ENCODE peak calls at places on chromosomes 5 and 9, in four cellular contexts. P is tibial artery, J is SK-N-SH, F is cardiac fibroblast. I is an unnamed sample.

GRCh38 chr9:21970800-21971620 is 23.2 kb downstream of the CDKN2A start:
- DNase-seq in P (no peak), F (no peak), J (no peak), I (peak; percentile 53)

GRCh38 chr9:35681341-35682002 is 7.7 kb downstream of the CA9 start:
- DNase-seq in F (peak; percentile 35), J (no peak), P (peak; percentile 78), I (no peak)

GRCh38 chr5:15797116-15797515 is 297.1 kb downstream of the FBXL7 start:
- DNase-seq in J (no peak), P (no peak), F (no peak), I (no peak)

GRCh38 chr9:8872802-8873201 is 1073.2 kb upstream of the DMAC1 start:
- DNase-seq in F (no peak), P (no peak), J (no peak), I (no peak)

GRCh38 chr9:136259517-136259813 is 13.9 kb upstream of the QSOX2 start:
- DNase-seq in F (no peak), J (no peak), P (no peak), I (no peak)

GRCh38 chr5:74122175-74122574 is 496.2 kb downstream of the ARHGEF28 start:
- DNase-seq in F (no peak), P (no peak), J (no peak), I (no peak)

GRCh38 chr9:96317335-96317980 is 15.5 kb upstream of the HSD17B3 start:
- DNase-seq in P (peak; percentile 69), J (peak; percentile 73), F (peak; percentile 84), I (no peak)

GRCh38 chr9:73155389-73155788 is 3.7 kb downstream of the ANXA1 start:
- DNase-seq in P (no peak), J (no peak), F (no peak), I (no peak)

GRCh38 chr5:138448481-138449398 is 9.9 kb downstream of the REEP2 start:
- DNase-seq in F (peak; percentile 52), J (peak; percentile 62), P (peak; percentile 39), I (no peak)

GRCh38 chr9:75552941-75553340 is 337.5 kb upstream of the PCSK5 start:
- DNase-seq in P (no peak), J (no peak), F (no peak), I (no peak)

GRCh38 chr5:179967489-179967888 is 59.8 kb upstream of the TBC1D9B start:
- DNase-seq in P (no peak), J (no peak), F (no peak), I (no peak)

GRCh38 chr5:98635631-98636030 is 137.8 kb upstream of the RGMB start:
- DNase-seq in J (no peak), P (no peak), F (no peak), I (no peak)

DNA sequence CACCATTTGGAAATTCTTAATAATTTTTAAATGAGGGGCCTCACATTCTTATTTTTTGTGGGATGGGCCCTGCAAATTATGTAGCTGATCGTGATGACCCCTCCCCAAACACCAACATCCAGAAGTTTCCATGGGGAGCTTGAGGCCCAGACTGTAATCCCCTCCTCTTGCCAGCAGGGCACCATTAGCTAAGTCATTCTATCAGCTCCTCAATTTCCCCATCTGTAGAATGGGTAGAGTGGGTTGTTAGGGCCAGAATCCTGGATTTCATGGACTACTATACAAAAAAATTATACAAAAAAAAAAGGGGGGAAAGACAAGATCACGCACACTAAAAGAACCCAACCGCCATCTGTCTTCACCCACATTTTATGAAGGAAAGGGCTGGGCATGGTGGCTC is 38.4 kb downstream of the SHB start:
- DNase-seq in J (no peak), P (no peak), F (no peak), I (no peak)
- TF ChIP-seq CTCF in J (peak; percentile 28), P (no peak), F (peak; percentile 22), I (no peak)

GRCh38 chr5:7589800-7590199 is 193.9 kb downstream of the ADCY2 start:
- DNase-seq in F (no peak), J (no peak), P (no peak), I (no peak)

GRCh38 chr5:7597058-7597457 is 201.1 kb downstream of the ADCY2 start:
- DNase-seq in F (no peak), P (no peak), J (no peak), I (no peak)

DNA sequence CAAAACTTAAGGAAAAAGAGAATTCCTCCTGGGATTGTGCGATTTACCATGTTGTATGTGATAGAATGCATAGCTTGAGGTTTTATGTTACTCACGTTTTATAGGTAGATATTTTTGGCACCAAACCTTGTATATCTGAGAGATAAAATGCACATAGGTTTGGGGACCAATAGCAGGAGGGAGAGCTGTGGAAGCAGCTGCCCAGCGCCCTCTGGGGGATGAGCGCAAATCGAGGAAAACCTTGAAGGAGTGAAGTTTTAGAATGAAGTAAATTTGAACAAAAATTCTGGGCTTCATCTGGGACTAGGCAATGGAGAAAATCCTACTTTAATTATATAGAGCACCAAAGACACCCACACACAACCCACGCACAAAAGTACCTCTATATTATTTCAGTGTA is 197.0 kb downstream of the ADCY2 start:
- DNase-seq in P (no peak), J (peak; percentile 6), F (no peak), I (no peak)
- TF ChIP-seq CTCF in P (no peak), J (peak; percentile 58), F (no peak), I (no peak)

DNA sequence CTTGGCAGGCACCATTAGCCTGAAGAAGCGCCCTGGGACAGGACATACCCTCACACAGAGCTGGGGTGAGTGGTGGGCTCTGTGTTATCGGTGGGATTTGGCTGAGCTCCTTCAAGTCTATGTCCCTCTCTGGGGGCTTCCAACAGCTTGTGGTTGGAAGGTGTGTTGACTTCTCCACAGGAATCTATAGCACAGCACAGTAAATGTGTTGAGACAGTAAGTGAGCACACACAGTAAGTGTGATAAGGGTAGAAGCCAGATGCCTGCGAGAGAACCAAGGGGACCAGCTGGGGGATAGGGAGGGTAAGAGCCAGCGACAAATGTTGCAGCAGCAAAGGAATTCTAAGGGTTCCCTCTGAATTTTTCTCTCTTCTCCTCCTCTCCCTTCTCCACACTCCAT is 448.0 kb downstream of the KDM4C start:
- DNase-seq in J (no peak), F (no peak), P (no peak), I (no peak)
- TF ChIP-seq CTCF in J (no peak), F (no peak), P (no peak), I (no peak)

DNA sequence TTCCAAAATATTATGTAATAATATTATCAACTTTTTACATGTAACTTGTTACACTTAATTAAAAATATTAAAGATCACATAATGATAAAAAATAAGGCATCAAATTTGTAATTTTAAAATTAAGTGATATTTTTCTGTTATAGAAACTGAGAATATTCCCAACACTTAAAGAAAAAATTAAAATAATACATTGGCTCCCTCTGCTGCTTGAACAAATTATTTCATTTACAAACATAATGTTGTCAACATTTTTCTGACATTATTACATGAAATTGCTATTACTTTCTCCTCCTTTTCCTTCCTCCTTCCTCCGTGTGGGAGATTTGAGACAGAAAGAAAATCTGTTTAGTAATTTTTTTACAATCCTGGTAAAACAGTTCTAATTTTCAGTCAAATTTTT is 42.3 kb downstream of the RNF180 start:
- DNase-seq in P (no peak), J (no peak), F (peak; percentile 45), I (no peak)
- TF ChIP-seq CTCF in P (peak; percentile 49), J (peak; percentile 60), F (no peak), I (no peak)

GRCh38 chr5:126776499-126777256 is at the start of gene LMNB1:
- DNase-seq in J (peak; percentile 95), P (peak; percentile 95), F (peak; percentile 97), I (peak; percentile 78)
- TF ChIP-seq CTCF in J (no peak), P (no peak), F (no peak), I (peak; percentile 35)

DNA sequence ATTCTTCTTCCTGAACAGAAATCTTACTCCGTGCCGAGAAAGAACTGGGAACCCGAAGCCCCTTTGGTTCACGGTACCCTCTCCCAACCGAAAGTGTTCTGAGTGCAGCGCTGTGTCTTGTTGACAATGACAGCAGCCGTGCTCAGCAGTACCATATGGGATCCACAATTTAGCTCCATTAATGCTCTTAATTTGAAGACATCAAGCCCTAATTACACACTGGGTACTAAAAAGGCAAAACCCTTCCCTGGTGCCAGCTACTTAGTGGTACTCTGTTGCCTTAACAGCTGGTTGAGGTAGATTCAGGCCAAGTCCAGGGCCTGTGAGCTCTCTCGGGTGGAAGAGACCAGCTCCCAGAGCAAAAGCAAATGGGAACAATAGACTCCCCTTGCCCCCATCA is 24.5 kb downstream of the DDX31 start:
- DNase-seq in F (no peak), J (no peak), P (no peak), I (no peak)
- TF ChIP-seq CTCF in F (no peak), J (no peak), P (no peak), I (no peak)

GRCh38 chr9:26459959-26460358 is 432.6 kb downstream of the CAAP1 start:
- DNase-seq in J (no peak), F (no peak), P (no peak), I (no peak)
- TF ChIP-seq CTCF in J (no peak), F (no peak), P (no peak), I (no peak)

GRCh38 chr5:108148715-108149139 is 233.2 kb downstream of the FBXL17 start:
- DNase-seq in F (peak; percentile 41), J (peak; percentile 24), P (no peak), I (no peak)
- TF ChIP-seq CTCF in F (peak; percentile 55), J (peak; percentile 65), P (peak; percentile 13), I (peak; percentile 26)

I was measured in ascending aorta.